ENCODE peak calls at places on chromosomes 16 and 17, in ten cellular contexts. V, F, E, A, T, X, U, Y, K and P are unnamed samples.

GRCh38 chr17:4263282-4264215 is at the start of gene ANKFY1:
- DNase-seq in E (peak), V (peak), Y (peak), U (peak), X (peak), F (peak), T (peak), K (peak), A (peak), P (peak)

GRCh38 chr17:850828-851759 is 68.9 kb downstream of the MRM3 start:
- DNase-seq in A (no peak), V (no peak), K (no peak), Y (no peak), T (peak), U (peak), F (no peak), E (no peak), X (no peak), P (no peak)

GRCh38 chr17:27552467-27552779 is 78.6 kb upstream of the LGALS9 start:
- DNase-seq in U (no peak), X (no peak), T (peak), Y (no peak), V (peak), F (peak), K (no peak), E (peak), A (no peak), P (no peak)

GRCh38 chr17:31310260-31310659 is 3.6 kb downstream of the EVI2B start:
- DNase-seq in T (no peak), V (peak), X (no peak), F (no peak), K (no peak), Y (no peak), E (no peak), U (no peak), A (no peak), P (no peak)

GRCh38 chr16:48011888-48012658 is 143.7 kb downstream of the ABCC12 start:
- DNase-seq in V (no peak), T (no peak), E (no peak), K (peak), U (no peak), Y (no peak), A (no peak), X (no peak), F (no peak), P (peak)

GRCh38 chr17:16419074-16419928 is 3.9 kb downstream of the TRPV2 start:
- DNase-seq in A (no peak), E (peak), V (peak), K (no peak), F (no peak), Y (no peak), U (no peak), X (peak), T (peak), P (no peak)

GRCh38 chr17:1605681-1606351 is 22.8 kb downstream of the SLC43A2 start:
- DNase-seq in A (no peak), E (no peak), K (no peak), T (no peak), U (peak), X (no peak), V (no peak), F (no peak), Y (no peak), P (no peak)

GRCh38 chr16:56482667-56483236 is 31.4 kb downstream of the OGFOD1 start:
- DNase-seq in K (no peak), E (no peak), X (no peak), V (no peak), Y (no peak), T (no peak), A (no peak), F (no peak), U (no peak), P (no peak)

GRCh38 chr16:58265480-58266052 is 29.3 kb downstream of the PRSS54 start:
- DNase-seq in X (no peak), E (no peak), T (no peak), V (peak), U (no peak), A (no peak), F (no peak), K (no peak), Y (no peak), P (no peak)

GRCh38 chr16:17037499-17037898 is 433.3 kb downstream of the XYLT1 start:
- DNase-seq in V (no peak), X (no peak), U (no peak), Y (no peak), T (no peak), A (no peak), F (no peak), E (no peak), K (no peak), P (no peak)

GRCh38 chr17:44220211-44221071 is 966 bp upstream of the UBTF start:
- DNase-seq in T (peak), U (peak), A (peak), Y (peak), V (peak), X (peak), F (peak), K (no peak), E (no peak), P (no peak)

GRCh38 chr17:29949708-29950107 is 8.3 kb downstream of the EFCAB5 start:
- DNase-seq in U (no peak), E (no peak), T (no peak), K (no peak), A (no peak), F (no peak), X (no peak), V (peak), Y (no peak), P (no peak)

GRCh38 chr16:67546761-67547422 is 15.4 kb upstream of the CTCF start:
- DNase-seq in A (peak), U (peak), T (peak), E (peak), K (peak), Y (peak), F (peak), V (peak), X (peak), P (no peak)

GRCh38 chr16:25148568-25149215 is 37.1 kb downstream of the LCMT1 start:
- DNase-seq in Y (no peak), K (no peak), F (no peak), E (no peak), V (no peak), U (no peak), T (no peak), A (no peak), X (no peak), P (no peak)

GRCh38 chr17:17300624-17301568 is 2.3 kb upstream of the NT5M start:
- DNase-seq in K (no peak), A (no peak), E (peak), V (peak), T (peak), X (peak), F (peak), U (peak), Y (peak), P (no peak)

GRCh38 chr17:348692-349425 is 3.7 kb downstream of the RPH3AL start:
- DNase-seq in F (peak), X (peak), T (no peak), K (no peak), E (peak), Y (peak), A (peak), U (no peak), V (no peak), P (no peak)

GRCh38 chr16:11130978-11131665 is 124.9 kb downstream of the SOCS1 start:
- DNase-seq in F (no peak), A (no peak), U (no peak), E (no peak), T (no peak), K (no peak), V (no peak), X (no peak), Y (no peak), P (no peak)

GRCh38 chr17:44543213-44543904 is 13.9 kb upstream of the FZD2 start:
- DNase-seq in X (no peak), T (peak), U (no peak), K (no peak), V (no peak), F (no peak), A (no peak), Y (no peak), E (peak), P (no peak)

GRCh38 chr16:58127033-58127556 is 2.1 kb downstream of the CFAP20 start:
- DNase-seq in K (no peak), U (no peak), T (peak), F (peak), V (peak), Y (no peak), A (no peak), E (no peak), X (no peak), P (no peak)

GRCh38 chr16:73432794-73433455 is 385.0 kb upstream of the ZFHX3 start:
- DNase-seq in F (no peak), K (no peak), E (no peak), T (no peak), U (no peak), V (no peak), X (no peak), Y (no peak), A (no peak), P (no peak)

GRCh38 chr17:64174686-64175456 is 44.9 kb upstream of the ERN1 start:
- DNase-seq in F (peak), Y (no peak), U (no peak), T (peak), V (peak), K (no peak), X (peak), E (no peak), A (no peak), P (no peak)

GRCh38 chr16:10699756-10700155 is 5.0 kb upstream of the TEKT5 start:
- DNase-seq in X (no peak), V (no peak), Y (no peak), A (no peak), U (no peak), F (no peak), T (no peak), K (no peak), E (no peak), P (no peak)

GRCh38 chr16:52212841-52213240 is 334.1 kb downstream of the TOX3 start:
- DNase-seq in K (no peak), X (no peak), V (no peak), F (no peak), Y (no peak), E (no peak), U (no peak), T (no peak), A (no peak), P (no peak)

GRCh38 chr17:15397605-15398004 is 56.2 kb upstream of the TEKT3 start:
- DNase-seq in K (no peak), T (no peak), V (no peak), E (no peak), F (no peak), U (no peak), X (no peak), A (no peak), Y (no peak), P (no peak)

GRCh38 chr17:50976951-50977472 is 110.9 kb upstream of the TOB1 start:
- DNase-seq in A (no peak), X (no peak), U (no peak), F (no peak), Y (no peak), K (no peak), T (no peak), V (peak), E (no peak), P (no peak)

GRCh38 chr17:50981279-50981678 is 115.1 kb upstream of the TOB1 start:
- DNase-seq in X (no peak), A (no peak), V (no peak), E (no peak), F (no peak), T (no peak), K (no peak), Y (no peak), U (no peak), P (no peak)

GRCh38 chr17:50979524-50979927 is 113.4 kb upstream of the TOB1 start:
- DNase-seq in Y (no peak), E (no peak), T (no peak), V (no peak), X (no peak), U (no peak), A (no peak), F (no peak), K (no peak), P (no peak)

GRCh38 chr17:50973557-50974494 is 107.7 kb upstream of the TOB1 start:
- DNase-seq in F (no peak), Y (no peak), K (no peak), X (no peak), V (no peak), E (no peak), U (no peak), A (no peak), T (no peak), P (no peak)

GRCh38 chr17:50977487-50978159 is 111.5 kb upstream of the TOB1 start:
- DNase-seq in X (no peak), V (no peak), T (no peak), E (no peak), A (no peak), U (no peak), Y (no peak), F (no peak), K (no peak), P (no peak)
- TF ChIP-seq POLR2A in X (no peak), V (no peak), T (no peak), E (no peak), A (no peak), U (no peak), Y (no peak), F (no peak), K (no peak), P (no peak)

DNA sequence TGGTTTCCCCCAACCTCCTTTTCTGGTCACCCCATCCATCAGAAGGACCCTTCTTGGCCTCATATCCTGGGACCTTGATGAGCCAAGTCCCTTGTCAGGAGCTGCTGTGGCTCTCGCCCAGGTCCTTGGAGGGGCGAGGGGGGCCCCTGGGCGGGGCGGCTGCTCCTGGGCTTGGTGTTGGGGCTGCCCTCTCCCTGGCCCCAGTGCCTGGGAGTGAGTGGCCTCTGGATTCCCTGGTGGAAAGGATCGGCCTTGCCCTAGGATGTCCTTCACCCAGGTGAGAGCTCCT is 6.2 kb upstream of the NOTUM start:
- DNase-seq in K (no peak), U (no peak), V (no peak), Y (no peak), A (no peak), F (no peak), E (no peak), T (no peak), X (no peak), P (no peak)
- H3K4me3 ChIP-seq in K (no peak), U (no peak), V (no peak), Y (no peak), A (no peak), F (no peak), E (no peak), T (no peak), X (no peak), P (no peak)

DNA sequence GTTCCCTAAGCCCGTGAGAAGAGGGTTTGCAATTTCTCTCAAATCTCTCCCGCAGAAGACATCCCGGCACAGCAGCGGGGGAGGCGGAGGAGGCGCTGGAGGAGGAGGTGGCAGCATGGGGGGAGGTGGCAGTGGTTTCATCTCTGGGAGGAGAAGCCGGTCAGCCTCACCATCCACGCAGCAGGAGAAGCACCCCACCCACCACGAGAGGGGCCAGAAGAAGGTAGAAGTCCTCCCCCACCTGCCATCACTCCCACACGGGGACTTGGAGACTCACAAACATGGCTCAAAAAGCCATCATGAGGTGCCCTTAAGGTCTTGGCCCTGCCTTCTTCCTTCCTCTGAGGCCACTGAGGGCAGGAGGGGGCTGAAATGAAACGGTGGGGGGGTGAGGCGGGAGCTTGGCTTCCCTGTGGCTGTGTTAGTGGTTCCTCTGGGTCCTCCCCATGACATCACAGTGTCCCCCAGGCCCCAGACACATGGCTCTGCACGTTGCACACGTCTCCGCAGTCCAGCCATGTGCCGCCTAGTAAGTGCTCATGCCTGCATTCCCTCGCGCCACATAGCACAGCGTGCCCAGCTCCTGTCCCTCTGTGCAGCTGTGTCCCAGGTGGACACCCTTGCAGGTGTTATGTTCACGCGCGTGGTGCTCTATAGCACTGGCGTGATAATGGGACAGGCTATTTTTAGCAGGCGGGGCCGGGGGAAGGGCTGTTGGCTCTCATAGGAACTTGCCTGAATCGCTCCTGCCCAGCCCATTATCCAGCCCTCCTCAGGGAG is 6.9 kb downstream of the MLLT6 start:
- DNase-seq in X (no peak), T (no peak), K (no peak), F (peak), U (no peak), Y (no peak), V (peak), E (no peak), A (no peak), P (no peak)
- TF ChIP-seq POLR2A in X (no peak), T (no peak), K (no peak), F (no peak), U (no peak), Y (no peak), V (no peak), E (no peak), A (no peak), P (no peak)

DNA sequence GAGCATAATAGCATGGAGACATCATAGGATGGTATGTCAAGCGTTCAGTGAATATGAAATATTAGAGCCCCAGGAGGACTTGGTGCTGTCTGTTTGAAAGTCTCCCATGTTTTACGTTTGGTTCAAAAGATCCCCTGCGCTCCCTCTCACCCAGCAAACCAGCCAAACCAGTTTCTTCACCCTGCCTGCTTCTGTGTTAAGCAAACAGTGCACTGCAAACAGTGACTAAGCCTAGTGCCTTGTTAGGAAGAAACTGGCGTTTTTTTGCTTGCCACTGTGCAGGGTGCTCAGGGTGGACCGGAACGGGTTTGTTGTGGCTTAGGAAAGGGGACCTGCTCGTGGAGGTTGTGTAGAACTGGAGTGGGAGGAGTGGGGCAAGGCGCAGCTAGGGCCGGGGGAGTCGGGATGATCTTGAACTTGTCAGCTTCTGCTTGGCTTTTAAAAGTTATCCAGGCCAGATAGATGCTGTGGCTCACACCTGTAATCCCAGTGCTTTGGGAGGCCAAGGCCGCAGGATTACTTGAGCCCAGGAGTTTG is 7.7 kb downstream of the CDH1 start:
- DNase-seq in V (peak), Y (no peak), E (peak), K (no peak), U (no peak), X (no peak), T (peak), A (peak), F (peak), P (no peak)
- H3K4me3 ChIP-seq in V (no peak), Y (no peak), E (no peak), K (no peak), U (no peak), X (no peak), T (no peak), A (peak), F (no peak), P (no peak)

GRCh38 chr17:73067075-73067474 is 25.4 kb downstream of the SLC39A11 start:
- DNase-seq in F (no peak), X (no peak), K (no peak), Y (no peak), A (no peak), V (no peak), T (peak), U (no peak), E (no peak), P (no peak)
- TF ChIP-seq POLR2A in F (no peak), X (no peak), K (no peak), Y (no peak), A (no peak), V (no peak), T (no peak), U (no peak), E (no peak), P (no peak)

GRCh38 chr17:7218774-7219173 is 862 bp downstream of the DLG4 start:
- DNase-seq in Y (no peak), X (peak), U (no peak), T (no peak), A (no peak), F (no peak), E (no peak), K (no peak), V (no peak), P (no peak)
- H3K4me3 ChIP-seq in Y (no peak), X (no peak), U (no peak), T (no peak), A (no peak), F (no peak), E (no peak), K (no peak), V (no peak), P (no peak)

GRCh38 chr17:39717660-39718059 is 12.7 kb downstream of the MIEN1 start:
- DNase-seq in E (no peak), T (no peak), U (no peak), F (no peak), X (no peak), Y (no peak), V (no peak), A (no peak), K (no peak), P (no peak)
- TF ChIP-seq POLR2A in E (no peak), T (no peak), U (no peak), F (no peak), X (no peak), Y (no peak), V (no peak), A (no peak), K (no peak), P (no peak)